ENCODE peak calls at places on chromosomes 4 and X, in ten cellular contexts. J is neural progenitor cell; P is GM12892; N is stimulated activated naive CD8-positive, alpha-beta T cell treated with anti-CD3 and anti-CD28 coated beads, Interleukin-15, amount 100 ng/mL, for 72 hours; U is uterus; O is HTR-8/SVneo; T is putamen; A is stimulated activated CD8-positive, alpha-beta memory T cell treated with anti-CD3 and anti-CD28 coated beads, Interleukin-2, amount 100 ng/mL, for 1 hour; Z is NCI-H748 treated with DMSO at 0.1 percent for 48 hours; F is chondrocyte. K is an unnamed sample.
A peak's percentile ranks its signal among the peaks of the same experiment; 100 is the strongest.

GRCh38 chr4:182062936-182063335 is 180.3 kb upstream of the TENM3 start:
- DNase-seq in J (no peak), P (no peak), N (no peak), U (no peak), O (peak; percentile 73), T (no peak), A (no peak), Z (no peak), F (no peak), K (no peak)

GRCh38 chr4:176838611-176839411 is 46.1 kb upstream of the VEGFC start:
- DNase-seq in J (no peak), P (no peak), N (no peak), U (no peak), O (peak; percentile 42), T (no peak), A (no peak), Z (no peak), F (no peak), K (no peak)

GRCh38 chr4:47837582-47838294 is at the start of gene CORIN:
- DNase-seq in J (peak; percentile 19), P (no peak), N (no peak), U (peak; percentile 17), O (no peak), T (no peak), A (no peak), Z (no peak), F (peak; percentile 86), K (peak; percentile 7)

GRCh38 chr4:162403956-162404355 is 240.2 kb upstream of the FSTL5 start:
- DNase-seq in J (no peak), P (no peak), N (no peak), U (no peak), O (no peak), T (no peak), A (no peak), Z (no peak), F (no peak), K (no peak)

GRCh38 chrX:68254738-68255645 is 178.3 kb downstream of the OPHN1 start:
- DNase-seq in J (no peak), P (no peak), N (no peak), U (no peak), O (no peak), T (no peak), A (no peak), Z (no peak), F (no peak), K (no peak)

GRCh38 chrX:14832591-14832990 is 40.3 kb downstream of the FANCB start:
- DNase-seq in J (no peak), P (no peak), N (no peak), U (no peak), O (no peak), T (no peak), A (no peak), Z (no peak), F (no peak), K (no peak)

GRCh38 chrX:154750301-154751120 is at the start of gene GAB3:
- DNase-seq in J (peak; percentile 64), P (peak; percentile 26), N (peak; percentile 44), U (no peak), O (no peak), T (no peak), A (no peak), Z (peak; percentile 23), F (no peak), K (peak; percentile 50)

GRCh38 chr4:73446336-73446938 is 10.4 kb downstream of the AFP start:
- DNase-seq in J (peak; percentile 69), P (peak; percentile 12), N (peak; percentile 2), U (no peak), O (peak; percentile 10), T (peak; percentile 28), A (no peak), Z (peak; percentile 40), F (no peak), K (no peak)

GRCh38 chrX:129659137-129659536 is 4.4 kb upstream of the APLN start:
- DNase-seq in J (no peak), P (no peak), N (no peak), U (no peak), O (no peak), T (no peak), A (no peak), Z (no peak), F (no peak), K (no peak)

GRCh38 chrX:51894697-51895336 is 1.4 kb downstream of the MAGED1 start:
- DNase-seq in J (peak; percentile 14), P (no peak), N (peak; percentile 22), U (peak; percentile 34), O (no peak), T (peak; percentile 26), A (no peak), Z (no peak), F (peak; percentile 68), K (peak; percentile 20)

GRCh38 chrX:3653111-3653510 is 60.3 kb downstream of the PRKX start:
- DNase-seq in J (no peak), P (no peak), N (no peak), U (no peak), O (no peak), T (no peak), A (no peak), Z (no peak), F (peak; percentile 79), K (no peak)

GRCh38 chrX:106728337-106728736 is 1.8 kb downstream of the RNF128 start:
- DNase-seq in J (no peak), P (no peak), N (no peak), U (no peak), O (no peak), T (no peak), A (no peak), Z (no peak), F (no peak), K (no peak)

GRCh38 chrX:52277666-52278065 is 91.2 kb upstream of the XAGE2 start:
- DNase-seq in J (no peak), P (no peak), N (no peak), U (no peak), O (no peak), T (no peak), A (no peak), Z (no peak), F (no peak), K (no peak)

GRCh38 chr4:19739101-19739651 is 512.5 kb upstream of the SLIT2 start:
- DNase-seq in J (no peak), P (no peak), N (no peak), U (no peak), O (peak; percentile 65), T (no peak), A (no peak), Z (no peak), F (no peak), K (peak; percentile 5)

GRCh38 chr4:1907848-1908525 is 36.8 kb downstream of the NSD2 start:
- DNase-seq in J (no peak), P (no peak), N (no peak), U (no peak), O (no peak), T (no peak), A (no peak), Z (no peak), F (no peak), K (no peak)